ENCODE peak calls at places on chromosomes 16 and 17, in six cellular contexts. One of them, this sample, is unnamed.

GRCh38 chr16:88498576-88499208 is 45.6 kb downstream of the ZFPM1 start:
- DNase-seq in trophoblast cell: no peak
- DNase-seq in H9: no peak
- DNase-seq in OCI-LY7: no peak
- DNase-seq in mammary epithelial cell: no peak
- DNase-seq in GM23338: no peak
- DNase-seq in this sample: no peak

GRCh38 chr16:26454102-26454501 is 612.6 kb upstream of the C16orf82 start:
- DNase-seq in trophoblast cell: no peak
- DNase-seq in H9: no peak
- DNase-seq in OCI-LY7: no peak
- DNase-seq in mammary epithelial cell: peak; percentile 0
- DNase-seq in GM23338: no peak
- DNase-seq in this sample: no peak

GRCh38 chr17:59669944-59670343 is 37.3 kb downstream of the PTRH2 start:
- DNase-seq in trophoblast cell: no peak
- DNase-seq in H9: no peak
- DNase-seq in OCI-LY7: no peak
- DNase-seq in mammary epithelial cell: no peak
- DNase-seq in GM23338: no peak
- DNase-seq in this sample: no peak

GRCh38 chr16:11431915-11432465 is 86.7 kb downstream of the RMI2 start:
- DNase-seq in trophoblast cell: no peak
- DNase-seq in H9: no peak
- DNase-seq in OCI-LY7: no peak
- DNase-seq in mammary epithelial cell: no peak
- DNase-seq in GM23338: no peak
- DNase-seq in this sample: peak; percentile 10

GRCh38 chr17:8740486-8740885 is 4.2 kb downstream of the CCDC42 start:
- DNase-seq in trophoblast cell: no peak
- DNase-seq in H9: peak; percentile 89
- DNase-seq in OCI-LY7: peak; percentile 34
- DNase-seq in mammary epithelial cell: no peak
- DNase-seq in GM23338: peak; percentile 70
- DNase-seq in this sample: no peak

GRCh38 chr16:24896439-24896838 is 50.7 kb downstream of the SLC5A11 start:
- DNase-seq in trophoblast cell: no peak
- DNase-seq in H9: no peak
- DNase-seq in OCI-LY7: peak; percentile 58
- DNase-seq in mammary epithelial cell: no peak
- DNase-seq in GM23338: no peak
- DNase-seq in this sample: no peak

GRCh38 chr17:56891751-56892150 is 22.1 kb downstream of the TRIM25 start:
- DNase-seq in trophoblast cell: peak; percentile 48
- DNase-seq in H9: peak; percentile 78
- DNase-seq in OCI-LY7: no peak
- DNase-seq in mammary epithelial cell: no peak
- DNase-seq in GM23338: peak; percentile 76
- DNase-seq in this sample: peak; percentile 52

GRCh38 chr16:74606521-74607309 is at the start of gene GLG1:
- DNase-seq in trophoblast cell: peak; percentile 95
- DNase-seq in H9: peak; percentile 89
- DNase-seq in OCI-LY7: peak; percentile 95
- DNase-seq in mammary epithelial cell: peak; percentile 87
- DNase-seq in GM23338: peak; percentile 95
- DNase-seq in this sample: peak; percentile 95

GRCh38 chr17:38730526-38731379 is 612 bp downstream of the CISD3 start:
- DNase-seq in trophoblast cell: peak; percentile 42
- DNase-seq in H9: peak; percentile 76
- DNase-seq in OCI-LY7: peak; percentile 25
- DNase-seq in mammary epithelial cell: peak; percentile 53
- DNase-seq in GM23338: peak; percentile 69
- DNase-seq in this sample: peak; percentile 80

GRCh38 chr17:37259030-37259735 is 116.6 kb upstream of the C17orf78 start:
- DNase-seq in trophoblast cell: peak; percentile 57
- DNase-seq in H9: no peak
- DNase-seq in OCI-LY7: no peak
- DNase-seq in mammary epithelial cell: peak; percentile 81
- DNase-seq in GM23338: no peak
- DNase-seq in this sample: no peak

GRCh38 chr17:60901222-60901621 is 223.6 kb downstream of the BCAS3 start:
- DNase-seq in trophoblast cell: no peak
- DNase-seq in H9: no peak
- DNase-seq in OCI-LY7: no peak
- DNase-seq in mammary epithelial cell: no peak
- DNase-seq in GM23338: no peak
- DNase-seq in this sample: no peak

GRCh38 chr17:57154896-57155295 is 69.8 kb downstream of the AKAP1 start:
- DNase-seq in trophoblast cell: no peak
- DNase-seq in H9: no peak
- DNase-seq in OCI-LY7: no peak
- DNase-seq in mammary epithelial cell: no peak
- DNase-seq in GM23338: no peak
- DNase-seq in this sample: no peak

GRCh38 chr17:57687642-57688041 is 57.5 kb downstream of the CCDC182 start:
- DNase-seq in trophoblast cell: no peak
- DNase-seq in H9: no peak
- DNase-seq in OCI-LY7: no peak
- DNase-seq in mammary epithelial cell: no peak
- DNase-seq in GM23338: no peak
- DNase-seq in this sample: no peak

GRCh38 chr17:36153887-36154576 is 22.4 kb downstream of the TBC1D3B start:
- DNase-seq in trophoblast cell: no peak
- DNase-seq in H9: no peak
- DNase-seq in OCI-LY7: no peak
- DNase-seq in mammary epithelial cell: no peak
- DNase-seq in GM23338: no peak
- DNase-seq in this sample: no peak

GRCh38 chr16:66207864-66208226 is 158.6 kb upstream of the CDH5 start:
- DNase-seq in trophoblast cell: peak; percentile 40
- DNase-seq in H9: no peak
- DNase-seq in OCI-LY7: no peak
- DNase-seq in mammary epithelial cell: no peak
- DNase-seq in GM23338: no peak
- DNase-seq in this sample: no peak

GRCh38 chr17:58755577-58756245 is at the start of gene PPM1E:
- DNase-seq in trophoblast cell: peak; percentile 54
- DNase-seq in H9: peak; percentile 96
- DNase-seq in OCI-LY7: peak; percentile 66
- DNase-seq in mammary epithelial cell: peak; percentile 16
- DNase-seq in GM23338: peak; percentile 98
- DNase-seq in this sample: peak; percentile 98

GRCh38 chr16:24151482-24151939 is 104.6 kb upstream of the CACNG3 start:
- DNase-seq in trophoblast cell: no peak
- DNase-seq in H9: no peak
- DNase-seq in OCI-LY7: no peak
- DNase-seq in mammary epithelial cell: no peak
- DNase-seq in GM23338: peak; percentile 55
- DNase-seq in this sample: no peak

DNA sequence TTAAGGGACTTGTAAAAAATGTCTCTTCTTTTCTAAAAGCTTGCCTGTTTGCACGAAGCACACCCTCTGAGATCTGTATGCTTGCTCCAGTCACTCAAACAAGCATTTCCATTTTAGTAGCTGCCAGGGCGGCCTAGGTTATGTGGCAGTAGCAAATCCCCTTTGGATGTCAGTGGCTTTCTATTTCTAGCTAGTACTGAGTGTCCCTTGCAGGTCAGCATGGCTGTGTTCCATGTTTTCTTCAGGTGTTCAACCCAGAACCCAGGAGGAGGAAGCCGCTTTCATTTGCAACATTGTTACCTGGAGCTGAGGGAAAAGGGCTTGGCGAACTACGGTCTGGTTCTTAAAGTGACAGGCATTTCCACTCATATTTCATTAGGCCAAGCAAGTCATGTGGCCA is 36.4 kb downstream of the FOXL1 start:
- DNase-seq in trophoblast cell: no peak
- DNase-seq in H9: no peak
- DNase-seq in OCI-LY7: no peak
- DNase-seq in mammary epithelial cell: no peak
- DNase-seq in GM23338: no peak
- DNase-seq in this sample: no peak
- H2AFZ ChIP-seq in trophoblast cell: no peak overlapping the region
- H2AFZ ChIP-seq in H9: no peak overlapping the region
- H2AFZ ChIP-seq in OCI-LY7: no peak overlapping the region
- H2AFZ ChIP-seq in mammary epithelial cell: no peak overlapping the region
- H2AFZ ChIP-seq in GM23338: peak overlapping the region; percentile 92
- H2AFZ ChIP-seq in this sample: peak overlapping the region; percentile 26

DNA sequence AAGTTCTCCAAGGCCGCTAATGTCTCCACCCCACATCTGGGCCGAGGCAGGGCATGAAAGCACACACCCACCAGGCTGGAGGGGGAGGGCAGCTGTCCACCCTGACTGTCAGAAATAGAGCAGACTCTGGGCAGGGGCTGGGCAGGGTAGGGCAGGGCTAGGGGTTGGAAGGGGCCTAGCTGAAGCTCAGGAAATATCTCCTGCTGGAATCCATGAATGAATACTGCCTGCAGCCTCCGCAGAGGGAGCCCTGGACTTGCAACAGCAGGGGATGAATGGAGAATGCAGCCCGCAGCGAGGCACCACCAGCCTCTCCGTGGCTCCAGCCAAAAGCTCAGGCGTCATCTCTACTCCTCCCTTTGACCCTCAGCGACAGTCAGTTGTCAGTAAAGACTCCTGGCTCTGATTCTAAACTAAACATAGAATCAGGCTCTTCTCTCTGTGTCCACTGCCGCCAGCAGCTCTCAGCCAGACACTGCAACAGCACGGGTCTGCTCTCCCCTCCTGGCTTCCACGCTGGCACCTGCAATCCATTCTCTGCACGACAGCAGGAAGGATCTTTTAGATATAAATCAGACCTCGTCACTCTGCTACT is 23.9 kb upstream of the NGFR start:
- DNase-seq in trophoblast cell: peak; percentile 47
- DNase-seq in H9: peak; percentile 68
- DNase-seq in OCI-LY7: no peak
- DNase-seq in mammary epithelial cell: no peak
- DNase-seq in GM23338: peak; percentile 52
- DNase-seq in this sample: peak; percentile 87
- H2AFZ ChIP-seq in trophoblast cell: no peak overlapping the region
- H2AFZ ChIP-seq in H9: no peak overlapping the region
- H2AFZ ChIP-seq in OCI-LY7: no peak overlapping the region
- H2AFZ ChIP-seq in mammary epithelial cell: no peak overlapping the region
- H2AFZ ChIP-seq in GM23338: peak overlapping the region; percentile 70
- H2AFZ ChIP-seq in this sample: no peak overlapping the region

GRCh38 chr16:71282943-71283342 is 6.3 kb downstream of the CMTR2 start:
- DNase-seq in trophoblast cell: peak; percentile 6
- DNase-seq in H9: no peak
- DNase-seq in OCI-LY7: no peak
- DNase-seq in mammary epithelial cell: no peak
- DNase-seq in GM23338: no peak
- DNase-seq in this sample: no peak

GRCh38 chr16:71288570-71288889 is 672 bp downstream of the CMTR2 start:
- DNase-seq in trophoblast cell: no peak
- DNase-seq in H9: no peak
- DNase-seq in OCI-LY7: no peak
- DNase-seq in mammary epithelial cell: peak; percentile 30
- DNase-seq in GM23338: no peak
- DNase-seq in this sample: no peak

GRCh38 chr16:71287903-71288302 is 1.3 kb downstream of the CMTR2 start:
- DNase-seq in trophoblast cell: no peak
- DNase-seq in H9: no peak
- DNase-seq in OCI-LY7: no peak
- DNase-seq in mammary epithelial cell: peak; percentile 27
- DNase-seq in GM23338: no peak
- DNase-seq in this sample: no peak

GRCh38 chr16:71287454-71287853 is 1.7 kb downstream of the CMTR2 start:
- DNase-seq in trophoblast cell: no peak
- DNase-seq in H9: no peak
- DNase-seq in OCI-LY7: no peak
- DNase-seq in mammary epithelial cell: no peak
- DNase-seq in GM23338: no peak
- DNase-seq in this sample: no peak

GRCh38 chr16:71283612-71284011 is 5.6 kb downstream of the CMTR2 start:
- DNase-seq in trophoblast cell: no peak
- DNase-seq in H9: no peak
- DNase-seq in OCI-LY7: no peak
- DNase-seq in mammary epithelial cell: no peak
- DNase-seq in GM23338: no peak
- DNase-seq in this sample: no peak
- H2AFZ ChIP-seq in trophoblast cell: no peak overlapping the region
- H2AFZ ChIP-seq in H9: no peak overlapping the region
- H2AFZ ChIP-seq in OCI-LY7: no peak overlapping the region
- H2AFZ ChIP-seq in mammary epithelial cell: no peak overlapping the region
- H2AFZ ChIP-seq in GM23338: no peak overlapping the region
- H2AFZ ChIP-seq in this sample: no peak overlapping the region

GRCh38 chr17:82292251-82293154 is 19.0 kb upstream of the CSNK1D start:
- DNase-seq in trophoblast cell: peak; percentile 98
- DNase-seq in H9: peak; percentile 100
- DNase-seq in OCI-LY7: peak; percentile 100
- DNase-seq in mammary epithelial cell: peak; percentile 96
- DNase-seq in GM23338: peak; percentile 99
- DNase-seq in this sample: peak; percentile 100
- H2AFZ ChIP-seq in trophoblast cell: peak overlapping the region; percentile 77
- H2AFZ ChIP-seq in H9: no peak overlapping the region
- H2AFZ ChIP-seq in OCI-LY7: peak overlapping the region; percentile 68
- H2AFZ ChIP-seq in mammary epithelial cell: peak overlapping the region; percentile 87
- H2AFZ ChIP-seq in GM23338: peak overlapping the region; percentile 76
- H2AFZ ChIP-seq in this sample: peak overlapping the region; percentile 79

DNA sequence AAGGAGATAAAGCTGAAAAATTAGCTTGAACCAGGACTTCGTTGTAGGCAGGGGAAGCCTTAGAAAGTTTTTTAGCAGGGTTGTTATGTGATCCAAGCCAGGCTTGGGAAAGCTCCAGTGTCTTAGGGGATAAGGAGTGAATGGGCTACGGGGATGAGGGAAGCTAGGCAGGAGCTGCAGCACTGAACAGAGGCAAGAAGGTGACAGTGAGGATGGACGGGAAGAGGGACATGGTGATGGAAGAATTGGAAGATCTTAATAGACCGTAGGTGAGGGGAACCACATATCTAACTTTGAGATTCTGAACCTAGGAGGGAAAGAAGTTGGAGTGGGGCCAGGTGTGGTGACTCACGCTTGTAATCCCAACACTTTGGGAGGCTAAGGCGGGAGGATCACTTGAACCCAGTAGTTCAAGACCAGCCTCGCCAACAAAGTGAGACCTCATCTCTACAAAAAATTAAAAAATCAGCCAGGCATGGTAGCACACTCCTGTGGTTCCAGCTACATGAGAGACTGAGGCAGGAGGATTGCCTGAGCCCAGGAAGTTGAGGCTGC is 3.2 kb downstream of the RHBDL3 start:
- DNase-seq in trophoblast cell: no peak
- DNase-seq in H9: no peak
- DNase-seq in OCI-LY7: no peak
- DNase-seq in mammary epithelial cell: no peak
- DNase-seq in GM23338: no peak
- DNase-seq in this sample: no peak
- H2AFZ ChIP-seq in trophoblast cell: no peak overlapping the region
- H2AFZ ChIP-seq in H9: no peak overlapping the region
- H2AFZ ChIP-seq in OCI-LY7: no peak overlapping the region
- H2AFZ ChIP-seq in mammary epithelial cell: no peak overlapping the region
- H2AFZ ChIP-seq in GM23338: no peak overlapping the region
- H2AFZ ChIP-seq in this sample: no peak overlapping the region

GRCh38 chr17:55527520-55528118 is 16.4 kb upstream of the SMIM36 start:
- DNase-seq in trophoblast cell: peak; percentile 28
- DNase-seq in H9: peak; percentile 54
- DNase-seq in OCI-LY7: peak; percentile 48
- DNase-seq in mammary epithelial cell: peak; percentile 30
- DNase-seq in GM23338: peak; percentile 75
- DNase-seq in this sample: peak; percentile 74
- H2AFZ ChIP-seq in trophoblast cell: no peak overlapping the region
- H2AFZ ChIP-seq in H9: no peak overlapping the region
- H2AFZ ChIP-seq in OCI-LY7: no peak overlapping the region
- H2AFZ ChIP-seq in mammary epithelial cell: no peak overlapping the region
- H2AFZ ChIP-seq in GM23338: no peak overlapping the region
- H2AFZ ChIP-seq in this sample: no peak overlapping the region

GRCh38 chr16:27690604-27691003 is 140.7 kb downstream of the KATNIP start:
- DNase-seq in trophoblast cell: peak; percentile 38
- DNase-seq in H9: peak; percentile 52
- DNase-seq in OCI-LY7: peak; percentile 11
- DNase-seq in mammary epithelial cell: no peak
- DNase-seq in GM23338: peak; percentile 60
- DNase-seq in this sample: no peak
- H2AFZ ChIP-seq in trophoblast cell: no peak overlapping the region
- H2AFZ ChIP-seq in H9: no peak overlapping the region
- H2AFZ ChIP-seq in OCI-LY7: no peak overlapping the region
- H2AFZ ChIP-seq in mammary epithelial cell: no peak overlapping the region
- H2AFZ ChIP-seq in GM23338: no peak overlapping the region
- H2AFZ ChIP-seq in this sample: no peak overlapping the region

This sample was measured in SK-N-SH.